ENCODE peak calls at places on chromosomes 1 and 21, in six cellular contexts. P is CD8-positive, alpha-beta T cell; X is astrocyte of the cerebellum; R is fibroblast of pulmonary artery; V is neural crest cell; T is activated B cell treated with CpG ODN at 0.5 μM for 24 hours. N is an unnamed sample.

GRCh38 chr1:162570718-162571117 is 9.2 kb downstream of the UAP1 start:
- DNase-seq in V (no peak), X (no peak), R (no peak), P (no peak), T (no peak), N (no peak)

GRCh38 chr1:12387641-12388040 is 157.8 kb downstream of the VPS13D start:
- DNase-seq in R (peak), X (no peak), P (no peak), V (no peak), T (no peak), N (no peak)

GRCh38 chr21:16406355-16406754 is 676.6 kb downstream of the USP25 start:
- DNase-seq in T (no peak), R (no peak), X (no peak), V (no peak), P (no peak), N (no peak)

GRCh38 chr1:44371206-44371605 is 16.1 kb upstream of the ERI3 start:
- DNase-seq in V (no peak), P (no peak), R (no peak), X (no peak), T (no peak), N (no peak)

GRCh38 chr1:112950426-112950825 is 5.6 kb downstream of the SLC16A1 start:
- DNase-seq in R (no peak), X (no peak), V (no peak), T (no peak), P (no peak), N (no peak)

GRCh38 chr1:97348599-97349265 is 572.1 kb downstream of the DPYD start:
- DNase-seq in R (peak), T (no peak), P (no peak), X (peak), V (no peak), N (no peak)

GRCh38 chr1:220124542-220124941 is 30.6 kb downstream of the IARS2 start:
- DNase-seq in P (no peak), R (peak), T (no peak), V (no peak), X (no peak), N (no peak)

GRCh38 chr1:218588555-218589172 is 243.5 kb downstream of the TGFB2 start:
- DNase-seq in R (no peak), X (no peak), T (no peak), P (no peak), V (no peak), N (no peak)

GRCh38 chr1:228289996-228290881 is 82.4 kb downstream of the OBSCN start:
- DNase-seq in T (no peak), V (no peak), P (no peak), R (no peak), X (no peak), N (no peak)

GRCh38 chr21:25396135-25396711 is 211.1 kb downstream of the MRPL39 start:
- DNase-seq in V (no peak), P (peak), T (peak), R (no peak), X (no peak), N (peak)

GRCh38 chr1:63611231-63611630 is 18.0 kb downstream of the PGM1 start:
- DNase-seq in V (no peak), T (no peak), X (no peak), R (no peak), P (no peak), N (no peak)

GRCh38 chr1:27476222-27476621 is 13.7 kb downstream of the WASF2 start:
- DNase-seq in X (no peak), R (no peak), V (no peak), P (no peak), T (no peak), N (no peak)

GRCh38 chr1:213457733-213458132 is 406.7 kb downstream of the RPS6KC1 start:
- DNase-seq in V (no peak), R (no peak), X (no peak), T (no peak), P (no peak), N (no peak)

GRCh38 chr1:99843760-99844159 is 6.4 kb upstream of the AGL start:
- DNase-seq in V (no peak), T (no peak), P (no peak), R (no peak), X (no peak), N (no peak)

GRCh38 chr1:228170666-228171065 is 5.1 kb downstream of the IBA57 start:
- DNase-seq in V (no peak), P (no peak), R (no peak), T (no peak), X (no peak), N (no peak)

GRCh38 chr1:64687725-64688285 is 57.1 kb upstream of the RAVER2 start:
- DNase-seq in X (no peak), P (no peak), T (no peak), R (peak), V (no peak), N (no peak)

GRCh38 chr1:112973788-112974187 is 17.8 kb upstream of the SLC16A1 start:
- DNase-seq in V (no peak), X (no peak), R (no peak), T (no peak), P (no peak), N (no peak)

GRCh38 chr1:228866498-228866897 is 131.2 kb downstream of the RHOU start:
- DNase-seq in V (no peak), P (no peak), T (no peak), R (peak), X (no peak), N (no peak)

GRCh38 chr1:25787477-25788043 is 12.4 kb upstream of the SELENON start:
- DNase-seq in V (no peak), T (no peak), P (no peak), X (no peak), R (no peak), N (no peak)

GRCh38 chr1:209989525-209989924 is 51.5 kb downstream of the SYT14 start:
- DNase-seq in P (no peak), V (no peak), X (peak), R (peak), T (no peak), N (peak)

GRCh38 chr21:35578350-35578782 is 482.0 kb downstream of the SETD4 start:
- DNase-seq in T (no peak), R (peak), P (no peak), V (no peak), X (peak), N (no peak)

GRCh38 chr1:153611024-153611352 is 1.9 kb downstream of the S100A16 start:
- DNase-seq in R (peak), V (no peak), P (no peak), T (no peak), X (no peak), N (no peak)

GRCh38 chr1:197982266-197982665 is 65.1 kb downstream of the LHX9 start:
- DNase-seq in V (no peak), X (no peak), P (no peak), T (no peak), R (no peak), N (no peak)

GRCh38 chr1:50109647-50110075 is 941 bp downstream of the ELAVL4 start:
- DNase-seq in T (no peak), P (peak), R (no peak), X (no peak), V (no peak), N (no peak)

GRCh38 chr1:56566994-56567393 is 12.4 kb downstream of the PLPP3 start:
- DNase-seq in X (peak), R (no peak), T (no peak), P (no peak), V (no peak), N (no peak)

GRCh38 chr21:17497345-17497744 is 15.5 kb upstream of the CXADR start:
- DNase-seq in V (no peak), P (no peak), R (no peak), X (no peak), T (no peak), N (no peak)

GRCh38 chr1:156692958-156693857 is 12.2 kb downstream of the CRABP2 start:
- DNase-seq in V (peak), T (no peak), X (no peak), R (no peak), P (peak), N (no peak)

GRCh38 chr1:111197598-111198289 is 2.7 kb downstream of the DENND2D start:
- DNase-seq in T (no peak), R (no peak), X (no peak), P (peak), V (no peak), N (peak)
- TF ChIP-seq CTCF in T (no peak), R (no peak), X (no peak), P (no peak), V (peak), N (peak)

GRCh38 chr1:101316801-101317200 is 80.0 kb downstream of the S1PR1 start:
- DNase-seq in T (no peak), X (no peak), R (no peak), V (no peak), P (no peak), N (no peak)

GRCh38 chr1:101312192-101312591 is 75.4 kb downstream of the S1PR1 start:
- DNase-seq in T (no peak), P (no peak), V (no peak), X (no peak), R (no peak), N (no peak)

GRCh38 chr1:101314244-101314643 is 77.4 kb downstream of the S1PR1 start:
- DNase-seq in X (no peak), R (peak), V (no peak), P (no peak), T (no peak), N (peak)

GRCh38 chr1:101316276-101316675 is 79.5 kb downstream of the S1PR1 start:
- DNase-seq in P (no peak), X (no peak), T (no peak), V (peak), R (no peak), N (no peak)

DNA sequence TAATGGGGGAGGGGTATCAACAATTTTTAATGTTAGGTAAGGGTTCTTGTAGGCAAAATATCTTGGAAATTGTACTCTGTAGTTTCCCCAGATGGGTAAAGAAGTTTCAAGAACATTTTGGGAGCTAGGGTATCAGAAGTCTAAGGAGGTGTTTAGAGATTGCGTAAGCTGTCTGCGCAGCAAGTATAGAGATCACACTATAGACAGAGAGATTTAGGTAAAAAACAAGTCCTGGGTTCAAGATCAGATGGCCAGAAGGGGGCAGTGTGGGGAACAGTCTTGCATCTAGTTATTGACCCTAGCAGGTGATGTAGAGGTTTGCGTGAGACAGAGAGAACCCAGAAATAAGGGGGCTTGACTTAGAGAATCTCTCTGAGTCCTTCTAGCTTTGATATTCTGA is 80.8 kb downstream of the S1PR1 start:
- DNase-seq in T (no peak), V (no peak), P (no peak), R (no peak), X (no peak), N (no peak)
- TF ChIP-seq CTCF in T (no peak), V (no peak), P (no peak), R (peak), X (no peak), N (peak)

GRCh38 chr1:155320661-155321576 is at the start of gene RUSC1:
- DNase-seq in P (peak), X (no peak), T (peak), V (peak), R (peak), N (peak)
- TF ChIP-seq CTCF in P (no peak), X (no peak), T (no peak), V (no peak), R (no peak), N (no peak)

DNA sequence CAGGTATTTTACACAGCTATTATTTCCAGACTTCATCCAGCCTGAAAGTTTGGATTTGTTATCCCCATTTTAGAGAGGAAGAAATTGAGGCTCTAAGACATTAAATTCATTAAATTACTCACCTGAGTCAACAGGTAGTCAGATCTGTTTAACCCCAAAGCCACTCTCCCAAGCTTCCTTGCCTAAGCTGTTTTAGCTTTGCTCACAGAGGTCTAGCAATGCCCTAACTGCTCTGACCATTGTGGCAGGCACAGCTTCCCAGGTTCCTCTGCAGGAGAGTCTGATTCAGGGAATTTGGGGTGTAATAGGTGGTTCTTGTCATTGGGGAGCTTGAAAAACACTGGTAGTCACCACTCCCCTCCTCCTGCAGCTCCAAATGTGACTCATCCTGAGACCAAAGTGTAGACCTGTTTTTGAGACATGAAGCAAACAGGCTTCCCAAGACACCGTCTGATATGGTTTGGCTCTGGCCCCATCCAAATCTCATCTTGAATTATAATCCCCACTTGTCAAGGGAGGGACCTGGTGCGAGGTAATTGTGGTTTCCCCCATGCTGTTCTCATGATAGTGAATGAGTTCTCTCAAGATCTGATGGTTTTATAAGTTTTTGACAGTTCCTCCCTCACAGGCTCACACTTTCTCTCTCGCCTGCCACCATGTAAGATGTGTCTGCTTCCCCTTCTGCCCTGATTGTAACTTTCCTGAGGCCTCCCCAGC is 142.8 kb upstream of the DNAH14 start:
- DNase-seq in X (peak), P (no peak), V (no peak), R (no peak), T (no peak), N (no peak)
- TF ChIP-seq CTCF in X (no peak), P (no peak), V (no peak), R (no peak), T (no peak), N (no peak)

DNA sequence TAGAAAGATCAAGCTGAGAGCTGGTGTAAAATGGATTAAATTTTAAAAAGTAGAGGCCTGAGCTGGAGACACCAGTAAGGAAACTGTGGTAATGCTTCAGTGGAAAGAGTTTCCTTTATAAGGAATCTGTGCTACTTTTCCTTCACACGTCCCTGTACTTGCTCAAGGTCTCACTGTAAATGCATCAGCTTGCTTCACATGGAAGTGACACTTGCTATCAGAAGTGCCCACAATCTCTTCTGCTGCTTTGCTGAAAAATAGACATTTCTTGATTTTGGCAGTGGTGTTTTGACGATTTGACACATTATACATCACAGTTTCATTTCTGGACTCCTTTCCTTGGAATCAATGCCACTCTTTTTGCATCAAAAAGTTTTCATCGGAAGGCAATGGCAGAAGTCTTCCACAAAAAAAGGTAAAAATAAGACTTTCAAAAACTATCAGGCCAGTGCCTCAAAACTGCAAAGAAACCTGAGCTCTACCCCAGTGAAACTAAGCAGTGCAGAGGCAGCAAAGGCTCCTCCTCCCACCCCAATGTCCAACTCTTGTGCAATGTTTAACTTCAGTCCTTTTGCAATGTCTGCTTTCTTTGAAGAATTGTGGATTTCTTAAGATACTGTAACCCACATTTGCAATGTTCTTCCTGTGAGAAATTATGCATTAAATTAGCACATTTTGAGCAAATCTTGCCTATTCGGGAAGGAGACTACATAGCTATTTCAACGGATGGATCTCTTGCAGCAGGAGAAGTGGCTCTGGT is 18.4 kb upstream of the TSPAN2 start:
- DNase-seq in X (no peak), R (peak), P (no peak), T (no peak), V (no peak), N (no peak)
- TF ChIP-seq CTCF in X (no peak), R (no peak), P (no peak), T (no peak), V (no peak), N (no peak)

DNA sequence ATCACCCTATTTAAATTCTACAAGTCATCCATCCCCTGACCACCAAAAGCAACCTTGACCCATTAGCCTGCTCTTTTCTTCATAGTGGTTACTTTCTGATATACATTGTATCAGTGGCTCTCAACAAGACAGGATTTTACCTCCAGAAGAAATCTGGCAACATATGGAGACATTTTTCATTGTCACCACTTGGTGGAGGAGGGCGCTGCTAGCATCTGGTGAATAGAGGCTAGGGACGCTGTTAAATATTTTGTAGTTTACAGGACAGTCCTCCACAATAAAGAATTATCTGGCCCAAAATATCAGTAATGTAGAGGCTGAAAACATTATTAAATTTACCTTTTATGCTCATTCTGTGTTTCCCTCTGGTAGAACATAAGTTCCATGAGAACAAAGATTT is 6.1 kb downstream of the HSPA13 start:
- DNase-seq in R (no peak), T (no peak), X (no peak), V (no peak), P (no peak), N (no peak)
- TF ChIP-seq CTCF in R (no peak), T (no peak), X (no peak), V (no peak), P (no peak), N (no peak)

N was measured in GM13977.